ENCODE peak calls at places on chromosomes 5 and 9, in six cellular contexts. One of them, this sample, is unnamed.

GRCh38 chr9:107710552-107710951 is 221.0 kb upstream of the KLF4 start:
- DNase-seq in NCI-H1105 treated with DMSO at 0.1 percent for 48 hours: no peak
- DNase-seq in activated naive CD4-positive, alpha-beta T cell: no peak
- DNase-seq in glutamatergic neuron: no peak
- DNase-seq in stimulated activated CD4-positive, alpha-beta T cell treated with anti-CD3 and anti-CD28 coated beads, Interleukin-15, amount 100 ng/mL, for 24 hours: no peak
- DNase-seq in stimulated activated CD8-positive, alpha-beta memory T cell treated with anti-CD3 and anti-CD28 coated beads, Interleukin-12 subunit alpha, Interleukin-12 subunit beta, amount 100 ng/mL, for 1 hour: no peak
- DNase-seq in this sample: no peak

GRCh38 chr5:168295574-168296201 is 4.2 kb downstream of the WWC1 start:
- DNase-seq in NCI-H1105 treated with DMSO at 0.1 percent for 48 hours: no peak
- DNase-seq in activated naive CD4-positive, alpha-beta T cell: no peak
- DNase-seq in glutamatergic neuron: no peak
- DNase-seq in stimulated activated CD4-positive, alpha-beta T cell treated with anti-CD3 and anti-CD28 coated beads, Interleukin-15, amount 100 ng/mL, for 24 hours: no peak
- DNase-seq in stimulated activated CD8-positive, alpha-beta memory T cell treated with anti-CD3 and anti-CD28 coated beads, Interleukin-12 subunit alpha, Interleukin-12 subunit beta, amount 100 ng/mL, for 1 hour: no peak
- DNase-seq in this sample: no peak

GRCh38 chr9:96382175-96382574 is 1.3 kb downstream of the SLC35D2 start:
- DNase-seq in NCI-H1105 treated with DMSO at 0.1 percent for 48 hours: no peak
- DNase-seq in activated naive CD4-positive, alpha-beta T cell: no peak
- DNase-seq in glutamatergic neuron: no peak
- DNase-seq in stimulated activated CD4-positive, alpha-beta T cell treated with anti-CD3 and anti-CD28 coated beads, Interleukin-15, amount 100 ng/mL, for 24 hours: peak
- DNase-seq in stimulated activated CD8-positive, alpha-beta memory T cell treated with anti-CD3 and anti-CD28 coated beads, Interleukin-12 subunit alpha, Interleukin-12 subunit beta, amount 100 ng/mL, for 1 hour: no peak
- DNase-seq in this sample: no peak

GRCh38 chr5:17326600-17327037 is 109.2 kb downstream of the BASP1 start:
- DNase-seq in NCI-H1105 treated with DMSO at 0.1 percent for 48 hours: no peak
- DNase-seq in activated naive CD4-positive, alpha-beta T cell: no peak
- DNase-seq in glutamatergic neuron: no peak
- DNase-seq in stimulated activated CD4-positive, alpha-beta T cell treated with anti-CD3 and anti-CD28 coated beads, Interleukin-15, amount 100 ng/mL, for 24 hours: no peak
- DNase-seq in stimulated activated CD8-positive, alpha-beta memory T cell treated with anti-CD3 and anti-CD28 coated beads, Interleukin-12 subunit alpha, Interleukin-12 subunit beta, amount 100 ng/mL, for 1 hour: no peak
- DNase-seq in this sample: no peak

GRCh38 chr5:10634056-10634455 is 70.2 kb downstream of the ANKRD33B start:
- DNase-seq in NCI-H1105 treated with DMSO at 0.1 percent for 48 hours: no peak
- DNase-seq in activated naive CD4-positive, alpha-beta T cell: no peak
- DNase-seq in glutamatergic neuron: no peak
- DNase-seq in stimulated activated CD4-positive, alpha-beta T cell treated with anti-CD3 and anti-CD28 coated beads, Interleukin-15, amount 100 ng/mL, for 24 hours: no peak
- DNase-seq in stimulated activated CD8-positive, alpha-beta memory T cell treated with anti-CD3 and anti-CD28 coated beads, Interleukin-12 subunit alpha, Interleukin-12 subunit beta, amount 100 ng/mL, for 1 hour: no peak
- DNase-seq in this sample: no peak

GRCh38 chr5:8845316-8845715 is 700.6 kb downstream of the SEMA5A start:
- DNase-seq in NCI-H1105 treated with DMSO at 0.1 percent for 48 hours: no peak
- DNase-seq in activated naive CD4-positive, alpha-beta T cell: no peak
- DNase-seq in glutamatergic neuron: no peak
- DNase-seq in stimulated activated CD4-positive, alpha-beta T cell treated with anti-CD3 and anti-CD28 coated beads, Interleukin-15, amount 100 ng/mL, for 24 hours: no peak
- DNase-seq in stimulated activated CD8-positive, alpha-beta memory T cell treated with anti-CD3 and anti-CD28 coated beads, Interleukin-12 subunit alpha, Interleukin-12 subunit beta, amount 100 ng/mL, for 1 hour: no peak
- DNase-seq in this sample: no peak

GRCh38 chr9:118962426-118962825 is 406.8 kb downstream of the BRINP1 start:
- DNase-seq in NCI-H1105 treated with DMSO at 0.1 percent for 48 hours: no peak
- DNase-seq in activated naive CD4-positive, alpha-beta T cell: no peak
- DNase-seq in glutamatergic neuron: no peak
- DNase-seq in stimulated activated CD4-positive, alpha-beta T cell treated with anti-CD3 and anti-CD28 coated beads, Interleukin-15, amount 100 ng/mL, for 24 hours: no peak
- DNase-seq in stimulated activated CD8-positive, alpha-beta memory T cell treated with anti-CD3 and anti-CD28 coated beads, Interleukin-12 subunit alpha, Interleukin-12 subunit beta, amount 100 ng/mL, for 1 hour: no peak
- DNase-seq in this sample: no peak

GRCh38 chr5:119537704-119538103 is 85.4 kb downstream of the HSD17B4 start:
- DNase-seq in NCI-H1105 treated with DMSO at 0.1 percent for 48 hours: no peak
- DNase-seq in activated naive CD4-positive, alpha-beta T cell: no peak
- DNase-seq in glutamatergic neuron: no peak
- DNase-seq in stimulated activated CD4-positive, alpha-beta T cell treated with anti-CD3 and anti-CD28 coated beads, Interleukin-15, amount 100 ng/mL, for 24 hours: no peak
- DNase-seq in stimulated activated CD8-positive, alpha-beta memory T cell treated with anti-CD3 and anti-CD28 coated beads, Interleukin-12 subunit alpha, Interleukin-12 subunit beta, amount 100 ng/mL, for 1 hour: no peak
- DNase-seq in this sample: no peak

GRCh38 chr9:37512439-37512838 is 26.7 kb downstream of the POLR1E start:
- DNase-seq in NCI-H1105 treated with DMSO at 0.1 percent for 48 hours: no peak
- DNase-seq in activated naive CD4-positive, alpha-beta T cell: no peak
- DNase-seq in glutamatergic neuron: no peak
- DNase-seq in stimulated activated CD4-positive, alpha-beta T cell treated with anti-CD3 and anti-CD28 coated beads, Interleukin-15, amount 100 ng/mL, for 24 hours: no peak
- DNase-seq in stimulated activated CD8-positive, alpha-beta memory T cell treated with anti-CD3 and anti-CD28 coated beads, Interleukin-12 subunit alpha, Interleukin-12 subunit beta, amount 100 ng/mL, for 1 hour: no peak
- DNase-seq in this sample: no peak

GRCh38 chr5:1975898-1976765 is 93.4 kb upstream of the IRX4 start:
- DNase-seq in NCI-H1105 treated with DMSO at 0.1 percent for 48 hours: no peak
- DNase-seq in activated naive CD4-positive, alpha-beta T cell: no peak
- DNase-seq in glutamatergic neuron: no peak
- DNase-seq in stimulated activated CD4-positive, alpha-beta T cell treated with anti-CD3 and anti-CD28 coated beads, Interleukin-15, amount 100 ng/mL, for 24 hours: no peak
- DNase-seq in stimulated activated CD8-positive, alpha-beta memory T cell treated with anti-CD3 and anti-CD28 coated beads, Interleukin-12 subunit alpha, Interleukin-12 subunit beta, amount 100 ng/mL, for 1 hour: no peak
- DNase-seq in this sample: no peak

GRCh38 chr5:4018968-4019766 is 423.5 kb downstream of the IRX1 start:
- DNase-seq in NCI-H1105 treated with DMSO at 0.1 percent for 48 hours: no peak
- DNase-seq in activated naive CD4-positive, alpha-beta T cell: no peak
- DNase-seq in glutamatergic neuron: no peak
- DNase-seq in stimulated activated CD4-positive, alpha-beta T cell treated with anti-CD3 and anti-CD28 coated beads, Interleukin-15, amount 100 ng/mL, for 24 hours: no peak
- DNase-seq in stimulated activated CD8-positive, alpha-beta memory T cell treated with anti-CD3 and anti-CD28 coated beads, Interleukin-12 subunit alpha, Interleukin-12 subunit beta, amount 100 ng/mL, for 1 hour: no peak
- DNase-seq in this sample: no peak

GRCh38 chr5:68246802-68247201 is 31.2 kb downstream of the PIK3R1 start:
- DNase-seq in NCI-H1105 treated with DMSO at 0.1 percent for 48 hours: no peak
- DNase-seq in activated naive CD4-positive, alpha-beta T cell: no peak
- DNase-seq in glutamatergic neuron: no peak
- DNase-seq in stimulated activated CD4-positive, alpha-beta T cell treated with anti-CD3 and anti-CD28 coated beads, Interleukin-15, amount 100 ng/mL, for 24 hours: no peak
- DNase-seq in stimulated activated CD8-positive, alpha-beta memory T cell treated with anti-CD3 and anti-CD28 coated beads, Interleukin-12 subunit alpha, Interleukin-12 subunit beta, amount 100 ng/mL, for 1 hour: no peak
- DNase-seq in this sample: peak

GRCh38 chr5:94849821-94850736 is 231.6 kb downstream of the SLF1 start:
- DNase-seq in NCI-H1105 treated with DMSO at 0.1 percent for 48 hours: peak
- DNase-seq in activated naive CD4-positive, alpha-beta T cell: no peak
- DNase-seq in glutamatergic neuron: no peak
- DNase-seq in stimulated activated CD4-positive, alpha-beta T cell treated with anti-CD3 and anti-CD28 coated beads, Interleukin-15, amount 100 ng/mL, for 24 hours: peak
- DNase-seq in stimulated activated CD8-positive, alpha-beta memory T cell treated with anti-CD3 and anti-CD28 coated beads, Interleukin-12 subunit alpha, Interleukin-12 subunit beta, amount 100 ng/mL, for 1 hour: peak
- DNase-seq in this sample: peak

GRCh38 chr9:25827626-25828025 is 149.4 kb upstream of the TUSC1 start:
- DNase-seq in NCI-H1105 treated with DMSO at 0.1 percent for 48 hours: no peak
- DNase-seq in activated naive CD4-positive, alpha-beta T cell: no peak
- DNase-seq in glutamatergic neuron: no peak
- DNase-seq in stimulated activated CD4-positive, alpha-beta T cell treated with anti-CD3 and anti-CD28 coated beads, Interleukin-15, amount 100 ng/mL, for 24 hours: no peak
- DNase-seq in stimulated activated CD8-positive, alpha-beta memory T cell treated with anti-CD3 and anti-CD28 coated beads, Interleukin-12 subunit alpha, Interleukin-12 subunit beta, amount 100 ng/mL, for 1 hour: no peak
- DNase-seq in this sample: no peak

GRCh38 chr5:160262665-160263064 is 33.4 kb downstream of the FABP6 start:
- DNase-seq in NCI-H1105 treated with DMSO at 0.1 percent for 48 hours: no peak
- DNase-seq in activated naive CD4-positive, alpha-beta T cell: no peak
- DNase-seq in glutamatergic neuron: peak
- DNase-seq in stimulated activated CD4-positive, alpha-beta T cell treated with anti-CD3 and anti-CD28 coated beads, Interleukin-15, amount 100 ng/mL, for 24 hours: no peak
- DNase-seq in stimulated activated CD8-positive, alpha-beta memory T cell treated with anti-CD3 and anti-CD28 coated beads, Interleukin-12 subunit alpha, Interleukin-12 subunit beta, amount 100 ng/mL, for 1 hour: no peak
- DNase-seq in this sample: no peak

GRCh38 chr9:128882677-128883590 is 1.0 kb downstream of the LRRC8A start:
- DNase-seq in NCI-H1105 treated with DMSO at 0.1 percent for 48 hours: no peak
- DNase-seq in activated naive CD4-positive, alpha-beta T cell: no peak
- DNase-seq in glutamatergic neuron: peak
- DNase-seq in stimulated activated CD4-positive, alpha-beta T cell treated with anti-CD3 and anti-CD28 coated beads, Interleukin-15, amount 100 ng/mL, for 24 hours: peak
- DNase-seq in stimulated activated CD8-positive, alpha-beta memory T cell treated with anti-CD3 and anti-CD28 coated beads, Interleukin-12 subunit alpha, Interleukin-12 subunit beta, amount 100 ng/mL, for 1 hour: no peak
- DNase-seq in this sample: peak

GRCh38 chr9:76704601-76705204 is 59.5 kb upstream of the PCA3 start:
- DNase-seq in NCI-H1105 treated with DMSO at 0.1 percent for 48 hours: peak
- DNase-seq in activated naive CD4-positive, alpha-beta T cell: no peak
- DNase-seq in glutamatergic neuron: no peak
- DNase-seq in stimulated activated CD4-positive, alpha-beta T cell treated with anti-CD3 and anti-CD28 coated beads, Interleukin-15, amount 100 ng/mL, for 24 hours: no peak
- DNase-seq in stimulated activated CD8-positive, alpha-beta memory T cell treated with anti-CD3 and anti-CD28 coated beads, Interleukin-12 subunit alpha, Interleukin-12 subunit beta, amount 100 ng/mL, for 1 hour: no peak
- DNase-seq in this sample: peak

GRCh38 chr9:107542401-107542800 is 52.8 kb upstream of the KLF4 start:
- DNase-seq in NCI-H1105 treated with DMSO at 0.1 percent for 48 hours: no peak
- DNase-seq in activated naive CD4-positive, alpha-beta T cell: no peak
- DNase-seq in glutamatergic neuron: no peak
- DNase-seq in stimulated activated CD4-positive, alpha-beta T cell treated with anti-CD3 and anti-CD28 coated beads, Interleukin-15, amount 100 ng/mL, for 24 hours: no peak
- DNase-seq in stimulated activated CD8-positive, alpha-beta memory T cell treated with anti-CD3 and anti-CD28 coated beads, Interleukin-12 subunit alpha, Interleukin-12 subunit beta, amount 100 ng/mL, for 1 hour: no peak
- DNase-seq in this sample: no peak

GRCh38 chr5:119058979-119059529 is 11.8 kb upstream of the DMXL1 start:
- DNase-seq in NCI-H1105 treated with DMSO at 0.1 percent for 48 hours: no peak
- DNase-seq in activated naive CD4-positive, alpha-beta T cell: no peak
- DNase-seq in glutamatergic neuron: no peak
- DNase-seq in stimulated activated CD4-positive, alpha-beta T cell treated with anti-CD3 and anti-CD28 coated beads, Interleukin-15, amount 100 ng/mL, for 24 hours: no peak
- DNase-seq in stimulated activated CD8-positive, alpha-beta memory T cell treated with anti-CD3 and anti-CD28 coated beads, Interleukin-12 subunit alpha, Interleukin-12 subunit beta, amount 100 ng/mL, for 1 hour: no peak
- DNase-seq in this sample: no peak

GRCh38 chr9:37464426-37465248 is 613 bp downstream of the ZBTB5 start:
- DNase-seq in NCI-H1105 treated with DMSO at 0.1 percent for 48 hours: peak
- DNase-seq in activated naive CD4-positive, alpha-beta T cell: peak
- DNase-seq in glutamatergic neuron: peak
- DNase-seq in stimulated activated CD4-positive, alpha-beta T cell treated with anti-CD3 and anti-CD28 coated beads, Interleukin-15, amount 100 ng/mL, for 24 hours: peak
- DNase-seq in stimulated activated CD8-positive, alpha-beta memory T cell treated with anti-CD3 and anti-CD28 coated beads, Interleukin-12 subunit alpha, Interleukin-12 subunit beta, amount 100 ng/mL, for 1 hour: no peak
- DNase-seq in this sample: no peak

GRCh38 chr5:3607541-3608147 is 12.0 kb downstream of the IRX1 start:
- DNase-seq in NCI-H1105 treated with DMSO at 0.1 percent for 48 hours: no peak
- DNase-seq in activated naive CD4-positive, alpha-beta T cell: no peak
- DNase-seq in glutamatergic neuron: no peak
- DNase-seq in stimulated activated CD4-positive, alpha-beta T cell treated with anti-CD3 and anti-CD28 coated beads, Interleukin-15, amount 100 ng/mL, for 24 hours: no peak
- DNase-seq in stimulated activated CD8-positive, alpha-beta memory T cell treated with anti-CD3 and anti-CD28 coated beads, Interleukin-12 subunit alpha, Interleukin-12 subunit beta, amount 100 ng/mL, for 1 hour: no peak
- DNase-seq in this sample: no peak

GRCh38 chr9:88646539-88646938 is 111.6 kb downstream of the NXNL2 start:
- DNase-seq in NCI-H1105 treated with DMSO at 0.1 percent for 48 hours: no peak
- DNase-seq in activated naive CD4-positive, alpha-beta T cell: no peak
- DNase-seq in glutamatergic neuron: no peak
- DNase-seq in stimulated activated CD4-positive, alpha-beta T cell treated with anti-CD3 and anti-CD28 coated beads, Interleukin-15, amount 100 ng/mL, for 24 hours: no peak
- DNase-seq in stimulated activated CD8-positive, alpha-beta memory T cell treated with anti-CD3 and anti-CD28 coated beads, Interleukin-12 subunit alpha, Interleukin-12 subunit beta, amount 100 ng/mL, for 1 hour: no peak
- DNase-seq in this sample: no peak

GRCh38 chr9:113504725-113505590 is 41.4 kb downstream of the RGS3 start:
- DNase-seq in NCI-H1105 treated with DMSO at 0.1 percent for 48 hours: no peak
- DNase-seq in activated naive CD4-positive, alpha-beta T cell: no peak
- DNase-seq in glutamatergic neuron: no peak
- DNase-seq in stimulated activated CD4-positive, alpha-beta T cell treated with anti-CD3 and anti-CD28 coated beads, Interleukin-15, amount 100 ng/mL, for 24 hours: no peak
- DNase-seq in stimulated activated CD8-positive, alpha-beta memory T cell treated with anti-CD3 and anti-CD28 coated beads, Interleukin-12 subunit alpha, Interleukin-12 subunit beta, amount 100 ng/mL, for 1 hour: no peak
- DNase-seq in this sample: no peak

GRCh38 chr9:133120343-133121199 is 469 bp downstream of the RALGDS start:
- DNase-seq in NCI-H1105 treated with DMSO at 0.1 percent for 48 hours: peak
- DNase-seq in activated naive CD4-positive, alpha-beta T cell: no peak
- DNase-seq in glutamatergic neuron: peak
- DNase-seq in stimulated activated CD4-positive, alpha-beta T cell treated with anti-CD3 and anti-CD28 coated beads, Interleukin-15, amount 100 ng/mL, for 24 hours: no peak
- DNase-seq in stimulated activated CD8-positive, alpha-beta memory T cell treated with anti-CD3 and anti-CD28 coated beads, Interleukin-12 subunit alpha, Interleukin-12 subunit beta, amount 100 ng/mL, for 1 hour: no peak
- DNase-seq in this sample: peak

GRCh38 chr5:125700380-125700856 is 722.8 kb upstream of the GRAMD2B start:
- DNase-seq in NCI-H1105 treated with DMSO at 0.1 percent for 48 hours: no peak
- DNase-seq in activated naive CD4-positive, alpha-beta T cell: no peak
- DNase-seq in glutamatergic neuron: peak
- DNase-seq in stimulated activated CD4-positive, alpha-beta T cell treated with anti-CD3 and anti-CD28 coated beads, Interleukin-15, amount 100 ng/mL, for 24 hours: no peak
- DNase-seq in stimulated activated CD8-positive, alpha-beta memory T cell treated with anti-CD3 and anti-CD28 coated beads, Interleukin-12 subunit alpha, Interleukin-12 subunit beta, amount 100 ng/mL, for 1 hour: no peak
- DNase-seq in this sample: peak

GRCh38 chr5:68562308-68562707 is 346.8 kb downstream of the PIK3R1 start:
- DNase-seq in NCI-H1105 treated with DMSO at 0.1 percent for 48 hours: peak
- DNase-seq in activated naive CD4-positive, alpha-beta T cell: no peak
- DNase-seq in glutamatergic neuron: no peak
- DNase-seq in stimulated activated CD4-positive, alpha-beta T cell treated with anti-CD3 and anti-CD28 coated beads, Interleukin-15, amount 100 ng/mL, for 24 hours: no peak
- DNase-seq in stimulated activated CD8-positive, alpha-beta memory T cell treated with anti-CD3 and anti-CD28 coated beads, Interleukin-12 subunit alpha, Interleukin-12 subunit beta, amount 100 ng/mL, for 1 hour: no peak
- DNase-seq in this sample: no peak

GRCh38 chr9:77793909-77794308 is 145.8 kb upstream of the GNA14 start:
- DNase-seq in NCI-H1105 treated with DMSO at 0.1 percent for 48 hours: no peak
- DNase-seq in activated naive CD4-positive, alpha-beta T cell: no peak
- DNase-seq in glutamatergic neuron: no peak
- DNase-seq in stimulated activated CD4-positive, alpha-beta T cell treated with anti-CD3 and anti-CD28 coated beads, Interleukin-15, amount 100 ng/mL, for 24 hours: no peak
- DNase-seq in stimulated activated CD8-positive, alpha-beta memory T cell treated with anti-CD3 and anti-CD28 coated beads, Interleukin-12 subunit alpha, Interleukin-12 subunit beta, amount 100 ng/mL, for 1 hour: no peak
- DNase-seq in this sample: no peak

GRCh38 chr9:88680505-88681160 is 145.7 kb downstream of the NXNL2 start:
- DNase-seq in NCI-H1105 treated with DMSO at 0.1 percent for 48 hours: no peak
- DNase-seq in activated naive CD4-positive, alpha-beta T cell: no peak
- DNase-seq in glutamatergic neuron: no peak
- DNase-seq in stimulated activated CD4-positive, alpha-beta T cell treated with anti-CD3 and anti-CD28 coated beads, Interleukin-15, amount 100 ng/mL, for 24 hours: no peak
- DNase-seq in stimulated activated CD8-positive, alpha-beta memory T cell treated with anti-CD3 and anti-CD28 coated beads, Interleukin-12 subunit alpha, Interleukin-12 subunit beta, amount 100 ng/mL, for 1 hour: no peak
- DNase-seq in this sample: no peak

GRCh38 chr9:114879165-114879564 is 51.2 kb downstream of the TNFSF8 start:
- DNase-seq in NCI-H1105 treated with DMSO at 0.1 percent for 48 hours: no peak
- DNase-seq in activated naive CD4-positive, alpha-beta T cell: no peak
- DNase-seq in glutamatergic neuron: no peak
- DNase-seq in stimulated activated CD4-positive, alpha-beta T cell treated with anti-CD3 and anti-CD28 coated beads, Interleukin-15, amount 100 ng/mL, for 24 hours: no peak
- DNase-seq in stimulated activated CD8-positive, alpha-beta memory T cell treated with anti-CD3 and anti-CD28 coated beads, Interleukin-12 subunit alpha, Interleukin-12 subunit beta, amount 100 ng/mL, for 1 hour: no peak
- DNase-seq in this sample: no peak

This sample was measured in NCI-H146.